ENCODE peak calls at places on chromosomes 6 and 20, in nine cellular contexts. One of them, this sample, is unnamed. For H3K36me3 and H3K4me1, the result is how much of the 10 kb centered on the place peaks cover.

GRCh38 chr6:24818346-24818745 is 19.6 kb upstream of the ARMH2 start:
- DNase-seq in HCT116: no peak
- DNase-seq in body of pancreas: no peak
- DNase-seq in IMR-90: no peak
- DNase-seq in Peyer's patch: no peak
- DNase-seq in breast epithelium: no peak
- DNase-seq in heart left ventricle: no peak
- DNase-seq in testis: no peak
- DNase-seq in adrenal gland: no peak
- DNase-seq in this sample: no peak

GRCh38 chr20:33339515-33340058 is 56.6 kb downstream of the BPIFB1 start:
- DNase-seq in HCT116: no peak
- DNase-seq in adrenal gland: no peak
- DNase-seq in heart left ventricle: no peak
- DNase-seq in Peyer's patch: no peak
- DNase-seq in body of pancreas: no peak
- DNase-seq in testis: no peak
- DNase-seq in IMR-90: no peak
- DNase-seq in breast epithelium: no peak
- DNase-seq in this sample: no peak

GRCh38 chr20:19621072-19621471 is 137.0 kb upstream of the RIN2 start:
- DNase-seq in IMR-90: peak
- DNase-seq in breast epithelium: no peak
- DNase-seq in heart left ventricle: no peak
- DNase-seq in HCT116: no peak
- DNase-seq in Peyer's patch: no peak
- DNase-seq in body of pancreas: no peak
- DNase-seq in adrenal gland: no peak
- DNase-seq in testis: no peak
- DNase-seq in this sample: no peak

GRCh38 chr6:132961610-132962009 is 147.2 kb downstream of the RPS12 start:
- DNase-seq in body of pancreas: no peak
- DNase-seq in breast epithelium: no peak
- DNase-seq in heart left ventricle: no peak
- DNase-seq in testis: peak
- DNase-seq in IMR-90: no peak
- DNase-seq in HCT116: no peak
- DNase-seq in Peyer's patch: no peak
- DNase-seq in adrenal gland: no peak
- DNase-seq in this sample: no peak

GRCh38 chr20:32945710-32946221 is 58.5 kb downstream of the SUN5 start:
- DNase-seq in breast epithelium: no peak
- DNase-seq in HCT116: peak
- DNase-seq in IMR-90: peak
- DNase-seq in adrenal gland: no peak
- DNase-seq in heart left ventricle: no peak
- DNase-seq in testis: no peak
- DNase-seq in body of pancreas: no peak
- DNase-seq in Peyer's patch: no peak
- DNase-seq in this sample: no peak

GRCh38 chr6:99019341-99019740 is 71.6 kb upstream of the FBXL4 start:
- DNase-seq in Peyer's patch: no peak
- DNase-seq in IMR-90: peak
- DNase-seq in HCT116: no peak
- DNase-seq in breast epithelium: no peak
- DNase-seq in body of pancreas: no peak
- DNase-seq in adrenal gland: no peak
- DNase-seq in heart left ventricle: no peak
- DNase-seq in testis: no peak
- DNase-seq in this sample: no peak

GRCh38 chr20:49385471-49385870 is 97.0 kb downstream of the KCNB1 start:
- DNase-seq in IMR-90: peak
- DNase-seq in heart left ventricle: no peak
- DNase-seq in testis: peak
- DNase-seq in body of pancreas: no peak
- DNase-seq in adrenal gland: no peak
- DNase-seq in breast epithelium: no peak
- DNase-seq in Peyer's patch: no peak
- DNase-seq in HCT116: peak
- DNase-seq in this sample: no peak

GRCh38 chr20:40812415-40813212 is 123.6 kb upstream of the MAFB start:
- DNase-seq in IMR-90: no peak
- DNase-seq in HCT116: no peak
- DNase-seq in testis: no peak
- DNase-seq in breast epithelium: no peak
- DNase-seq in body of pancreas: no peak
- DNase-seq in Peyer's patch: no peak
- DNase-seq in heart left ventricle: no peak
- DNase-seq in adrenal gland: no peak
- DNase-seq in this sample: no peak

GRCh38 chr6:151914475-151914874 is 107.0 kb downstream of the ESR1 start:
- DNase-seq in breast epithelium: no peak
- DNase-seq in adrenal gland: no peak
- DNase-seq in Peyer's patch: no peak
- DNase-seq in IMR-90: no peak
- DNase-seq in heart left ventricle: no peak
- DNase-seq in body of pancreas: no peak
- DNase-seq in HCT116: no peak
- DNase-seq in testis: no peak
- DNase-seq in this sample: no peak

GRCh38 chr6:30743099-30744053 is 889 bp upstream of the FLOT1 start:
- DNase-seq in adrenal gland: no peak
- DNase-seq in IMR-90: peak
- DNase-seq in heart left ventricle: no peak
- DNase-seq in testis: peak
- DNase-seq in breast epithelium: peak
- DNase-seq in HCT116: no peak
- DNase-seq in body of pancreas: no peak
- DNase-seq in Peyer's patch: peak
- DNase-seq in this sample: peak

GRCh38 chr6:30741789-30742315 is 635 bp downstream of the FLOT1 start:
- DNase-seq in body of pancreas: no peak
- DNase-seq in Peyer's patch: peak
- DNase-seq in IMR-90: no peak
- DNase-seq in heart left ventricle: peak
- DNase-seq in adrenal gland: peak
- DNase-seq in HCT116: no peak
- DNase-seq in testis: no peak
- DNase-seq in breast epithelium: no peak
- DNase-seq in this sample: no peak

GRCh38 chr6:30742316-30743098 is at the start of gene FLOT1:
- DNase-seq in testis: peak
- DNase-seq in HCT116: peak
- DNase-seq in adrenal gland: peak
- DNase-seq in IMR-90: peak
- DNase-seq in Peyer's patch: peak
- DNase-seq in body of pancreas: peak
- DNase-seq in heart left ventricle: peak
- DNase-seq in breast epithelium: peak
- DNase-seq in this sample: peak

GRCh38 chr6:30740993-30741784 is 1.3 kb downstream of the FLOT1 start:
- DNase-seq in breast epithelium: no peak
- DNase-seq in adrenal gland: no peak
- DNase-seq in Peyer's patch: no peak
- DNase-seq in HCT116: no peak
- DNase-seq in heart left ventricle: no peak
- DNase-seq in IMR-90: peak
- DNase-seq in body of pancreas: no peak
- DNase-seq in testis: no peak
- DNase-seq in this sample: no peak

DNA sequence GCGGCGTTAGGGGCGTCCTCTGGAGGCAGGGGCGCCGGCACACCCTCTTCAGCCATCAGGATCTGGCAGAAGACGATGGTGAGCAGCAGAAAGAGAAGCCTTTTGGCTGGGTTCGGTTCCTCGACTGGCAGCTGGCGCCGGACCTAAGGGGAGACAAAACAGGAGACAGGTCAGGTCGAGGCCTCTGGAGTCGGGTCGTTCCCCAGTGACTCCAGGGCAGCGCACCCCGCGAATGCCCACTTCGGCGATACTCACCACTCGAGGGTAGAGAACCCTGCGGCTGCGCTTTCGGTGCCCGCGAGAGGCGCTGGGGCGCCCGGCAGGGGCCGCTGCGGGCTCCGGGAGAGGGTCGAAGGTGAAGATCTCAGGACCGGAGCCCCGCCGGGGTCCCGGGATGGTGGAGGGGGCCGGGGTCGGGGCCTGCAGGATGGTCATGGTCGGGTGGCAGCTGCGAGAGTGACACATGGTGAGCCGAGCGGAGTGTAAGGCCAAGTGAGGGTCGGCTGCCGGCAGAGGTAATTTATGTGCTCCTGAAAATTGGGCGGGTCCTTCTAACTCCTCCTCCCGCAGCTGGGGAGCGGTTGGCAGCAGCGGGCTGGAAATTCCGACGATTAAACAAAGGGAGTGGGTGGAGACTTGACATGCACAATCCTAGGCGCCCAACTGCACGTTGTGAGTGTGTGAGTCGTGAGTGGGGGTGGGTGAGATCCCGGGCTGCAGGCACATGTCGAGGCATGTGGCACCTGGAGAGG is at the start of gene IER3:
- DNase-seq in heart left ventricle: peak
- DNase-seq in HCT116: peak
- DNase-seq in adrenal gland: peak
- DNase-seq in body of pancreas: peak
- DNase-seq in breast epithelium: peak
- DNase-seq in IMR-90: peak
- DNase-seq in testis: peak
- DNase-seq in Peyer's patch: peak
- DNase-seq in this sample: peak
- TF ChIP-seq POLR2A in heart left ventricle: no peak
- TF ChIP-seq POLR2A in HCT116: peak
- TF ChIP-seq POLR2A in adrenal gland: peak
- TF ChIP-seq POLR2A in body of pancreas: peak
- TF ChIP-seq POLR2A in breast epithelium: peak
- TF ChIP-seq POLR2A in IMR-90: peak
- TF ChIP-seq POLR2A in testis: no peak
- TF ChIP-seq POLR2A in Peyer's patch: peak
- TF ChIP-seq POLR2A in this sample: peak

DNA sequence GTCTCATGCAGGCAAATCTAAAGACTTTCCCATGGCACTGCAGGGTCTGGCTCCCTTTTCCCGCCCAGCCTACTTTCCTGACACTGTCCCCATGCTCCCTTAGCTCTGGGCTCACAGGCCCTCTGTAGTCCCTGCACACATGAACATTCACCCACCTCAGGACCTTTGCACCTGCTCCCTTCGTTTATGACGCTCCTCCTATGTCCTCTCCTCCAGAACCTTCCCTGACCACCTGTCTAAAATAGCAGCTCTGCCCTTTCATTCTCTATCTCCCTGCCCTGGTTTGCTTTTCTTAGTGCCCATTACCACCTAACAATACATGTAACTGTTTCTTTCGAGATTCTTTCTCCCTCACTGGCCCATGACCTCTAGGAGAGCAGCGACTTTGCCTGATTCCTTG is 22.3 kb downstream of the HM13 start:
- DNase-seq in breast epithelium: no peak
- DNase-seq in adrenal gland: no peak
- DNase-seq in HCT116: no peak
- DNase-seq in testis: no peak
- DNase-seq in heart left ventricle: no peak
- DNase-seq in Peyer's patch: no peak
- DNase-seq in IMR-90: no peak
- DNase-seq in body of pancreas: no peak
- DNase-seq in this sample: no peak
- H3K36me3 ChIP-seq in breast epithelium: under half
- H3K36me3 ChIP-seq in adrenal gland: under half
- H3K36me3 ChIP-seq in HCT116: under half
- H3K36me3 ChIP-seq in testis: under half
- H3K36me3 ChIP-seq in heart left ventricle: under half
- H3K36me3 ChIP-seq in Peyer's patch: under half
- H3K36me3 ChIP-seq in IMR-90: half or more
- H3K36me3 ChIP-seq in body of pancreas: under half
- H3K36me3 ChIP-seq in this sample: under half

GRCh38 chr20:58328836-58329235 is 19.3 kb downstream of the RAB22A start:
- DNase-seq in breast epithelium: no peak
- DNase-seq in testis: no peak
- DNase-seq in heart left ventricle: no peak
- DNase-seq in body of pancreas: no peak
- DNase-seq in adrenal gland: no peak
- DNase-seq in HCT116: no peak
- DNase-seq in IMR-90: no peak
- DNase-seq in Peyer's patch: no peak
- DNase-seq in this sample: no peak

GRCh38 chr20:58329711-58330110 is 20.2 kb downstream of the RAB22A start:
- DNase-seq in breast epithelium: no peak
- DNase-seq in Peyer's patch: no peak
- DNase-seq in adrenal gland: no peak
- DNase-seq in heart left ventricle: no peak
- DNase-seq in body of pancreas: no peak
- DNase-seq in IMR-90: no peak
- DNase-seq in testis: no peak
- DNase-seq in HCT116: no peak
- DNase-seq in this sample: no peak

GRCh38 chr20:58322083-58322482 is 12.6 kb downstream of the RAB22A start:
- DNase-seq in body of pancreas: no peak
- DNase-seq in adrenal gland: no peak
- DNase-seq in testis: no peak
- DNase-seq in IMR-90: no peak
- DNase-seq in heart left ventricle: no peak
- DNase-seq in HCT116: no peak
- DNase-seq in breast epithelium: no peak
- DNase-seq in Peyer's patch: no peak
- DNase-seq in this sample: no peak

GRCh38 chr20:58327211-58327610 is 17.7 kb downstream of the RAB22A start:
- DNase-seq in body of pancreas: peak
- DNase-seq in testis: peak
- DNase-seq in adrenal gland: no peak
- DNase-seq in heart left ventricle: no peak
- DNase-seq in breast epithelium: no peak
- DNase-seq in IMR-90: no peak
- DNase-seq in Peyer's patch: no peak
- DNase-seq in HCT116: no peak
- DNase-seq in this sample: peak

GRCh38 chr20:58325914-58326313 is 16.4 kb downstream of the RAB22A start:
- DNase-seq in testis: no peak
- DNase-seq in body of pancreas: no peak
- DNase-seq in adrenal gland: no peak
- DNase-seq in breast epithelium: no peak
- DNase-seq in HCT116: no peak
- DNase-seq in Peyer's patch: no peak
- DNase-seq in IMR-90: no peak
- DNase-seq in heart left ventricle: no peak
- DNase-seq in this sample: no peak
- H3K4me1 ChIP-seq in testis: under half
- H3K4me1 ChIP-seq in body of pancreas: under half
- H3K4me1 ChIP-seq in adrenal gland: half or more
- H3K4me1 ChIP-seq in breast epithelium: under half
- H3K4me1 ChIP-seq in HCT116: under half
- H3K4me1 ChIP-seq in Peyer's patch: under half
- H3K4me1 ChIP-seq in IMR-90: under half
- H3K4me1 ChIP-seq in heart left ventricle: under half
- H3K4me1 ChIP-seq in this sample: under half

DNA sequence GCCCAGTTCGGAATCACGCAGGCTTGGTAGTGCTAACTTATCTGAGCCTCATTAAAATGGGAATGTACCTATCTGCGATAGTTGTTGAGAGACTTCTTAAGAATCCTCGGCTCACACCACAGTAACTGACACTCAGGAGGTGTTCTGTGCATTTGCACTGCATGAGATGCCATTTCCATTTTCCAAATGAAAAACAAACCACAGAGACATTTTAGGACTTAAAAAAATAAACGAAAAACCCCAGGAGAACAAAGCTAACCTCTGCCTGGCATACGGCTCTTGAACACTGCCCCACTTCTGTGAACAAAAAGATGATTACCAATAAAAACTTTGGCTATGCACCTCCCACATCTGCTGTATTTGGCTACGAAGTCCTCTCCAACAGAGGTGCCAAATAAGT is 37.6 kb downstream of the BEND3 start:
- DNase-seq in IMR-90: no peak
- DNase-seq in breast epithelium: no peak
- DNase-seq in heart left ventricle: no peak
- DNase-seq in body of pancreas: no peak
- DNase-seq in testis: no peak
- DNase-seq in adrenal gland: no peak
- DNase-seq in Peyer's patch: no peak
- DNase-seq in HCT116: no peak
- DNase-seq in this sample: peak
- TF ChIP-seq POLR2A in IMR-90: no peak
- TF ChIP-seq POLR2A in breast epithelium: no peak
- TF ChIP-seq POLR2A in heart left ventricle: no peak
- TF ChIP-seq POLR2A in body of pancreas: no peak
- TF ChIP-seq POLR2A in testis: no peak
- TF ChIP-seq POLR2A in adrenal gland: no peak
- TF ChIP-seq POLR2A in Peyer's patch: no peak
- TF ChIP-seq POLR2A in HCT116: no peak
- TF ChIP-seq POLR2A in this sample: no peak